ENCODE peak calls at places on chromosomes 2 and 18, in nine cellular contexts. Q is GM06990; O is WTC11; P is AG09309; I is GM12865; J is activated CD8-positive, alpha-beta T cell treated with anti-CD3 and anti-CD28 coated beads for 36 hours; V is choroid plexus epithelial cell; E is transverse colon; H is H9. F is an unnamed sample.

GRCh38 chr2:132037527-132038178 is 124.1 kb downstream of the ANKRD30BL start:
- DNase-seq in Q (peak), O (peak), P (no peak), I (no peak), J (peak), V (peak), E (no peak), H (peak), F (peak)

GRCh38 chr2:158598856-158599517 is 142.2 kb downstream of the PKP4 start:
- DNase-seq in Q (no peak), O (no peak), P (no peak), I (no peak), J (no peak), V (peak), E (no peak), H (no peak), F (no peak)

GRCh38 chr18:59276047-59276446 is 2.8 kb upstream of the RAX start:
- DNase-seq in Q (no peak), O (no peak), P (no peak), I (no peak), J (no peak), V (no peak), E (no peak), H (no peak), F (no peak)

GRCh38 chr2:25374827-25375226 is 33.1 kb upstream of the DNMT3A start:
- DNase-seq in Q (no peak), O (no peak), P (no peak), I (no peak), J (no peak), V (no peak), E (no peak), H (peak), F (no peak)

GRCh38 chr2:115161531-115162453 is 719.4 kb downstream of the DPP10 start:
- DNase-seq in Q (no peak), O (peak), P (no peak), I (no peak), J (no peak), V (no peak), E (peak), H (peak), F (peak)

GRCh38 chr2:200765995-200766660 is 45.6 kb upstream of the BZW1 start:
- DNase-seq in Q (no peak), O (no peak), P (no peak), I (no peak), J (no peak), V (no peak), E (no peak), H (no peak), F (no peak)

GRCh38 chr2:174263989-174264388 is 15.7 kb upstream of the OLA1 start:
- DNase-seq in Q (no peak), O (no peak), P (peak), I (no peak), J (no peak), V (peak), E (no peak), H (no peak), F (no peak)

GRCh38 chr18:45275367-45276113 is 339.7 kb upstream of the SLC14A2 start:
- DNase-seq in Q (no peak), O (no peak), P (no peak), I (peak), J (no peak), V (peak), E (no peak), H (no peak), F (no peak)

GRCh38 chr2:17148298-17149228 is 369.7 kb downstream of the RAD51AP2 start:
- DNase-seq in Q (no peak), O (peak), P (peak), I (peak), J (no peak), V (peak), E (no peak), H (peak), F (peak)

GRCh38 chr2:72148975-72149555 is 1.4 kb upstream of the CYP26B1 start:
- DNase-seq in Q (no peak), O (peak), P (no peak), I (no peak), J (peak), V (peak), E (peak), H (peak), F (peak)

GRCh38 chr2:55595536-55595935 is 21.9 kb downstream of the PPP4R3B start:
- DNase-seq in Q (no peak), O (no peak), P (no peak), I (no peak), J (no peak), V (peak), E (no peak), H (no peak), F (no peak)

GRCh38 chr2:149894760-149895159 is 307.2 kb upstream of the MMADHC start:
- DNase-seq in Q (no peak), O (no peak), P (no peak), I (peak), J (no peak), V (peak), E (no peak), H (no peak), F (no peak)

GRCh38 chr2:134657650-134658250 is 61.0 kb downstream of the TMEM163 start:
- DNase-seq in Q (no peak), O (peak), P (no peak), I (peak), J (peak), V (no peak), E (no peak), H (peak), F (no peak)

GRCh38 chr2:64268330-64268729 is 124.1 kb upstream of the PELI1 start:
- DNase-seq in Q (no peak), O (no peak), P (no peak), I (no peak), J (no peak), V (no peak), E (no peak), H (no peak), F (no peak)

GRCh38 chr2:240369725-240370585 is 65.5 kb upstream of the GPC1 start:
- DNase-seq in Q (no peak), O (no peak), P (peak), I (no peak), J (no peak), V (peak), E (peak), H (no peak), F (no peak)

GRCh38 chr2:32810909-32811495 is 135.8 kb upstream of the LTBP1 start:
- DNase-seq in Q (no peak), O (no peak), P (no peak), I (no peak), J (no peak), V (no peak), E (no peak), H (no peak), F (no peak)

GRCh38 chr18:32438173-32438572 is 32.5 kb downstream of the GAREM1 start:
- DNase-seq in Q (no peak), O (no peak), P (no peak), I (no peak), J (no peak), V (no peak), E (no peak), H (no peak), F (peak)

GRCh38 chr18:44156816-44157215 is 523.9 kb upstream of the SETBP1 start:
- DNase-seq in Q (no peak), O (no peak), P (no peak), I (no peak), J (no peak), V (no peak), E (no peak), H (no peak), F (no peak)

GRCh38 chr18:22345733-22346132 is 72.0 kb downstream of the CTAGE1 start:
- DNase-seq in Q (no peak), O (no peak), P (no peak), I (peak), J (peak), V (peak), E (no peak), H (no peak), F (no peak)

GRCh38 chr2:142965464-142965863 is 88.0 kb downstream of the KYNU start:
- DNase-seq in Q (no peak), O (no peak), P (no peak), I (no peak), J (no peak), V (peak), E (no peak), H (no peak), F (no peak)

GRCh38 chr2:9390991-9391390 is 32.3 kb downstream of the ITGB1BP1 start:
- DNase-seq in Q (no peak), O (no peak), P (no peak), I (no peak), J (no peak), V (no peak), E (no peak), H (no peak), F (no peak)

GRCh38 chr2:232632904-232633412 is 446 bp upstream of the EFHD1 start:
- DNase-seq in Q (peak), O (no peak), P (no peak), I (no peak), J (no peak), V (peak), E (peak), H (no peak), F (no peak)

GRCh38 chr2:136347976-136348375 is 230.0 kb upstream of the CXCR4 start:
- DNase-seq in Q (no peak), O (no peak), P (no peak), I (no peak), J (no peak), V (no peak), E (no peak), H (no peak), F (no peak)

GRCh38 chr18:75247601-75248421 is 37.2 kb downstream of the TSHZ1 start:
- DNase-seq in Q (no peak), O (no peak), P (peak), I (peak), J (peak), V (peak), E (no peak), H (no peak), F (no peak)

GRCh38 chr2:173159794-173160463 is 84.3 kb downstream of the MAP3K20 start:
- DNase-seq in Q (no peak), O (no peak), P (peak), I (no peak), J (no peak), V (peak), E (peak), H (peak), F (no peak)

GRCh38 chr2:74297391-74297790 is 45.8 kb downstream of the SLC4A5 start:
- DNase-seq in Q (peak), O (no peak), P (no peak), I (peak), J (no peak), V (no peak), E (no peak), H (no peak), F (no peak)

GRCh38 chr2:10237392-10238321 is 65.0 kb upstream of the HPCAL1 start:
- DNase-seq in Q (no peak), O (peak), P (no peak), I (no peak), J (no peak), V (no peak), E (no peak), H (no peak), F (peak)

GRCh38 chr2:101831351-101831865 is 133.9 kb downstream of the MAP4K4 start:
- DNase-seq in Q (no peak), O (peak), P (no peak), I (peak), J (peak), V (peak), E (peak), H (peak), F (peak)

GRCh38 chr2:850429-850828 is 100.2 kb upstream of the SNTG2 start:
- DNase-seq in Q (no peak), O (no peak), P (no peak), I (no peak), J (no peak), V (no peak), E (no peak), H (no peak), F (no peak)

GRCh38 chr2:195475336-195475735 is 181.7 kb upstream of the SLC39A10 start:
- DNase-seq in Q (no peak), O (no peak), P (no peak), I (no peak), J (no peak), V (no peak), E (no peak), H (no peak), F (no peak)

GRCh38 chr2:191657977-191658376 is 20.0 kb upstream of the NABP1 start:
- DNase-seq in Q (no peak), O (no peak), P (peak), I (no peak), J (no peak), V (peak), E (no peak), H (no peak), F (no peak)

GRCh38 chr2:234861841-234862735 is 89.7 kb upstream of the SH3BP4 start:
- DNase-seq in Q (no peak), O (no peak), P (no peak), I (no peak), J (no peak), V (no peak), E (no peak), H (no peak), F (no peak)

GRCh38 chr2:54274781-54275242 is 18.8 kb upstream of the TSPYL6 start:
- DNase-seq in Q (no peak), O (no peak), P (peak), I (no peak), J (no peak), V (peak), E (no peak), H (no peak), F (no peak)

GRCh38 chr2:28691774-28692281 is 59.8 kb upstream of the PPP1CB start:
- DNase-seq in Q (no peak), O (peak), P (peak), I (no peak), J (no peak), V (peak), E (peak), H (peak), F (no peak)

GRCh38 chr2:240852671-240853314 is 15.8 kb upstream of the AGXT start:
- DNase-seq in Q (no peak), O (no peak), P (no peak), I (no peak), J (no peak), V (no peak), E (no peak), H (no peak), F (no peak)

GRCh38 chr18:60358516-60358915 is 14.1 kb downstream of the MC4R start:
- DNase-seq in Q (no peak), O (no peak), P (no peak), I (no peak), J (no peak), V (peak), E (no peak), H (no peak), F (no peak)

GRCh38 chr2:167592441-167592840 is 655.0 kb downstream of the STK39 start:
- DNase-seq in Q (no peak), O (no peak), P (no peak), I (no peak), J (no peak), V (no peak), E (no peak), H (no peak), F (no peak)

DNA sequence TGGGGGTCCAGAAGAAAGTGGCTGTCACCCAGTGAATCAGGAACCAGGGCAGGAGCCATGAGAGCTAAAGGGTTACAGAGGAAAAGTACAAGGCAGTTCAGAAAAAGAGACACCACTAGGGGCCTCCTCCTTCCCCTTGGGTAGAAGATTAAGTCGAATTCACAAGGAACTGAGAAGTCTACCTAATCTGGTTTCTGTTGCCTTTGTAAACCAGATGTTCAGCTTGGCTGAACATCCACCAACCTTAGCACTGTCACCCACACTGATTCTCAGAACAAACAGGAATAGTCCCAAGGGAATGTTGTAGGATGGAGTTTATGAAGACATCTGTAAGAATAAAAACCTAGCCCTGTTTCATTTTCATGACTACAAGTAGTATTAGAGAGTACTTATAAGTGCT is 90.4 kb upstream of the NOSTRIN start:
- DNase-seq in Q (peak), O (no peak), P (no peak), I (peak), J (no peak), V (peak), E (no peak), H (no peak), F (no peak)
- TF ChIP-seq CTCF in Q (peak), O (no peak), P (peak), I (peak), J (no peak), V (peak), E (no peak), H (peak), F (no peak)

GRCh38 chr18:39162013-39162412 is 1596.4 kb upstream of the CELF4 start:
- DNase-seq in Q (no peak), O (peak), P (no peak), I (no peak), J (no peak), V (no peak), E (no peak), H (no peak), F (no peak)
- TF ChIP-seq CTCF in Q (no peak), O (no peak), P (no peak), I (no peak), J (no peak), V (peak), E (no peak), H (peak), F (no peak)

GRCh38 chr18:72458256-72458655 is 85.9 kb downstream of the CBLN2 start:
- DNase-seq in Q (no peak), O (no peak), P (no peak), I (no peak), J (no peak), V (peak), E (no peak), H (no peak), F (no peak)
- TF ChIP-seq CTCF in Q (no peak), O (no peak), P (no peak), I (no peak), J (no peak), V (no peak), E (no peak), H (no peak), F (no peak)

GRCh38 chr2:96116879-96117533 is 635 bp upstream of the ADRA2B start:
- DNase-seq in Q (peak), O (peak), P (no peak), I (peak), J (peak), V (peak), E (peak), H (peak), F (peak)

GRCh38 chr2:96116424-96116878 is at the start of gene ADRA2B:
- DNase-seq in Q (peak), O (peak), P (no peak), I (peak), J (peak), V (peak), E (peak), H (peak), F (peak)

GRCh38 chr2:96118698-96119388 is 2.5 kb upstream of the ADRA2B start:
- DNase-seq in Q (no peak), O (no peak), P (no peak), I (no peak), J (no peak), V (no peak), E (no peak), H (no peak), F (no peak)

GRCh38 chr2:96119389-96119751 is 3.0 kb upstream of the ADRA2B start:
- DNase-seq in Q (no peak), O (no peak), P (no peak), I (no peak), J (no peak), V (no peak), E (no peak), H (no peak), F (no peak)

DNA sequence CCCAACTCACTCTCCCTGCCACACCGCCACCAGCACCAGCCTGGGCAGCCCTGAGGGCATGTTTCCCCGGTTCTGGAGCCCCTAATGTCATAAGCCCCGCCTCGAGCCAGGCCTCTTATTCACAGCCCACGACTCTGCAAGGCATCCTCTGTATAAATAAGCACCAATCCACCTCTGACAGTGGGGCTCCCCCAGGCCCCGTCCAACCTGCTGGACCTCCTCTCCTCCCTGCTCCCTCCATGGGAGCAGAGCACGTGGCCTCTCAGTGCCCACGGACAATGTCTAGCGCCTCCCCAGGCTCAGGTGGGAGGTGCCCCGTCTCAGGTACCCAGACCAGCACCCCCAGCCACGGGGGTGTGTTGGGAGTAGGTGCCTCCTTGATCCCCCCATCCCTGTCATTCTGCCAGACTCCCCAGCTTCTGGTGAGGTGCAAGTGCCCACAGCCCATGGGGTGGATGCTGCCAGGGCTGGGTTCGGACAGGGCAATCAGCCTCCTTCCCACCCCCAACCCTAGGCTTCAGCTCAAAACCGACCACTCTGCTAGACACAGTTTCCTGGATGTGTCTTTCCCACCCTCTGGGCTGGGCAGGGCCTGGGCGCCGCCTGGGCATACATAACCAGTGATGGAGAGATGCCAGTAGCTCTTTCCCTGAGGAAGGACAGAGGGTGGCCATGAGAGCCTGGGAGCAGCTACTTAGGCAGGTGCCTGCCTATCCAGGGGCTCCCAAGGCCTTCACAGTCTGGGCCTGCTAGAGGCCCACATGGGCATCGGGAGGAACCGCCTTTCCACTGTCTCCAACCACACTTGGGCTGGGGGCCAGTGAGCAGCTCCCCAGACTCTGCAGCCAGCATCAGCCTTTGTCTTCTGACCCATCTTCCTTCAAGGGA is 1.6 kb upstream of the ADRA2B start:
- DNase-seq in Q (no peak), O (peak), P (no peak), I (no peak), J (peak), V (no peak), E (no peak), H (no peak), F (no peak)
- TF ChIP-seq CTCF in Q (peak), O (no peak), P (no peak), I (peak), J (no peak), V (no peak), E (no peak), H (peak), F (no peak)

GRCh38 chr2:172095905-172096660 is 6.6 kb downstream of the DLX2 start:
- DNase-seq in Q (no peak), O (no peak), P (no peak), I (no peak), J (no peak), V (no peak), E (no peak), H (no peak), F (no peak)
- TF ChIP-seq CTCF in Q (peak), O (no peak), P (no peak), I (peak), J (peak), V (peak), E (no peak), H (peak), F (no peak)

GRCh38 chr2:36052819-36053218 is 302.8 kb upstream of the CRIM1 start:
- DNase-seq in Q (no peak), O (no peak), P (no peak), I (no peak), J (no peak), V (no peak), E (no peak), H (no peak), F (no peak)
- TF ChIP-seq CTCF in Q (no peak), O (no peak), P (no peak), I (no peak), J (no peak), V (no peak), E (no peak), H (no peak), F (no peak)

GRCh38 chr2:121072784-121073183 is 212.2 kb downstream of the TFCP2L1 start:
- DNase-seq in Q (no peak), O (no peak), P (no peak), I (no peak), J (no peak), V (no peak), E (no peak), H (no peak), F (no peak)
- TF ChIP-seq CTCF in Q (no peak), O (no peak), P (no peak), I (no peak), J (no peak), V (no peak), E (no peak), H (no peak), F (no peak)

GRCh38 chr2:237064203-237065061 is 21.3 kb upstream of the COPS8 start:
- DNase-seq in Q (no peak), O (no peak), P (no peak), I (no peak), J (no peak), V (no peak), E (no peak), H (no peak), F (no peak)

GRCh38 chr2:237072067-237072931 is 13.4 kb upstream of the COPS8 start:
- DNase-seq in Q (no peak), O (peak), P (no peak), I (peak), J (peak), V (peak), E (peak), H (peak), F (peak)

GRCh38 chr2:237065062-237065360 is 20.7 kb upstream of the COPS8 start:
- DNase-seq in Q (no peak), O (no peak), P (no peak), I (no peak), J (no peak), V (no peak), E (no peak), H (no peak), F (no peak)

GRCh38 chr2:237073552-237073951 is 12.1 kb upstream of the COPS8 start:
- DNase-seq in Q (no peak), O (no peak), P (no peak), I (no peak), J (no peak), V (peak), E (no peak), H (no peak), F (no peak)

GRCh38 chr2:237067985-237068576 is 17.6 kb upstream of the COPS8 start:
- DNase-seq in Q (no peak), O (no peak), P (no peak), I (no peak), J (no peak), V (peak), E (no peak), H (no peak), F (no peak)
- TF ChIP-seq CTCF in Q (no peak), O (no peak), P (no peak), I (no peak), J (no peak), V (peak), E (no peak), H (no peak), F (no peak)

F was measured in glutamatergic neuron.